ENCODE peak calls at places on chromosomes 12 and 14, in five cellular contexts. H, D, U, Z and B are unnamed samples. For H3K4me1, the result is how much of the 10 kb centered on the place peaks cover.

GRCh38 chr12:31740618-31741017 is 11.8 kb upstream of the AMN1 start:
- DNase-seq in H (no peak), D (no peak), U (no peak), Z (no peak), B (no peak)

GRCh38 chr12:93441111-93441616 is 583 bp downstream of the UBE2N start:
- DNase-seq in D (no peak), H (no peak), Z (peak), U (no peak), B (peak)

GRCh38 chr12:47458273-47458672 is 247.6 kb downstream of the RPAP3 start:
- DNase-seq in D (no peak), H (no peak), U (peak), Z (peak), B (no peak)

GRCh38 chr14:51283402-51283825 is 43.4 kb downstream of the TMX1 start:
- DNase-seq in D (no peak), Z (peak), H (peak), U (peak), B (peak)

GRCh38 chr12:4353785-4354208 is 25.7 kb downstream of the FGF23 start:
- DNase-seq in H (no peak), Z (no peak), D (no peak), U (no peak), B (no peak)

GRCh38 chr12:69545081-69545480 is 40.2 kb upstream of the CCT2 start:
- DNase-seq in Z (no peak), D (no peak), H (no peak), U (no peak), B (no peak)

GRCh38 chr14:66746316-66747006 is 238.5 kb downstream of the GPHN start:
- DNase-seq in Z (peak), D (no peak), U (peak), H (no peak), B (peak)

GRCh38 chr12:52184813-52185212 is 7.0 kb downstream of the KRT80 start:
- DNase-seq in D (no peak), Z (no peak), H (no peak), U (no peak), B (peak)

GRCh38 chr12:2322554-2323120 is 269.9 kb downstream of the CACNA1C start:
- DNase-seq in D (no peak), H (no peak), U (no peak), Z (no peak), B (no peak)

GRCh38 chr12:2319136-2319535 is 266.3 kb downstream of the CACNA1C start:
- DNase-seq in H (no peak), U (no peak), D (no peak), Z (no peak), B (no peak)

GRCh38 chr12:2317819-2318218 is 265.0 kb downstream of the CACNA1C start:
- DNase-seq in U (no peak), Z (no peak), D (no peak), H (no peak), B (no peak)

GRCh38 chr12:2318286-2318685 is 265.5 kb downstream of the CACNA1C start:
- DNase-seq in U (no peak), H (no peak), Z (no peak), D (no peak), B (no peak)

GRCh38 chr12:2319747-2320146 is 267.0 kb downstream of the CACNA1C start:
- DNase-seq in D (no peak), H (no peak), Z (no peak), U (no peak), B (peak)
- TF ChIP-seq MAFK in D (no peak), H (no peak), Z (no peak), U (no peak), B (no peak)

GRCh38 chr14:76050797-76051392 is 65.3 kb downstream of the IFT43 start:
- DNase-seq in D (no peak), H (peak), Z (peak), U (peak), B (peak)
- TF ChIP-seq POLR2A in D (no peak), H (no peak), Z (no peak), U (no peak), B (no peak)

DNA sequence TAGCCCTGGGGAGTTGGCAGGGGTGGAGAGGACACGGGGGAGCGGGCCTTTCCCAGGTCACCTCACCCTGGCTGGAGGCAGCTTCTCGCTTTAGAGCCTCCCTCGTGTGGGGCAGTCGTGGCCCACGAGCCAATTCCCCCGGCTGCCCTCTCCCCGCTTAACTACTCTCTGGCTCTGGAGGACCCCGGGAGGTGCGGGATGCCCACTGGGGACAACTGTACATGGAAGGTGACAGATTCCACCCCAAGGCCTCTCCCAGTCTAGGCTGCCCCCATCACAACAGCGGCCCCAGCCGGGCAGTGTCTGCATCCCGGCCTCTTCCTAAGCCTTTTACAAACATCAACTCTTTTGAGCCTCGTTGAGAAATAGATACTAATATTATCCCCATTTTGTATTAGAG is 78.1 kb downstream of the KIF26A start:
- DNase-seq in D (no peak), H (no peak), Z (no peak), U (no peak), B (no peak)
- H3K4me1 ChIP-seq in D (under half), H (under half), Z (under half), U (under half), B (under half)

GRCh38 chr14:53408175-53408879 is 255.2 kb upstream of the DDHD1 start:
- DNase-seq in D (no peak), Z (no peak), H (no peak), U (no peak), B (no peak)
- TF ChIP-seq MAFK in D (no peak), Z (no peak), H (no peak), U (no peak), B (no peak)